ENCODE peak calls at places on chromosomes 6 and 20, in nine cellular contexts. M, X, K, G, T, Q, W, Y and L are unnamed samples.

GRCh38 chr20:19631410-19631809 is 126.6 kb upstream of the RIN2 start:
- DNase-seq in M (no peak), X (no peak), K (no peak), G (peak), T (no peak), Q (no peak), W (no peak), Y (no peak), L (no peak)

GRCh38 chr20:50911030-50911429 is 20.2 kb downstream of the ADNP start:
- DNase-seq in M (no peak), X (no peak), K (no peak), G (no peak), T (no peak), Q (no peak), W (no peak), Y (no peak), L (no peak)

GRCh38 chr6:4358414-4359107 is 223.2 kb upstream of the ECI2 start:
- DNase-seq in M (no peak), X (peak), K (no peak), G (peak), T (peak), Q (peak), W (no peak), Y (peak), L (no peak)

GRCh38 chr6:24330137-24330732 is 27.6 kb downstream of the DCDC2 start:
- DNase-seq in M (no peak), X (no peak), K (no peak), G (no peak), T (no peak), Q (no peak), W (no peak), Y (no peak), L (no peak)

GRCh38 chr6:134198093-134198492 is 119.8 kb downstream of the SGK1 start:
- DNase-seq in M (no peak), X (no peak), K (no peak), G (no peak), T (peak), Q (no peak), W (no peak), Y (no peak), L (no peak)

GRCh38 chr6:53250761-53251672 is 97.7 kb downstream of the ELOVL5 start:
- DNase-seq in M (no peak), X (no peak), K (no peak), G (no peak), T (no peak), Q (no peak), W (no peak), Y (no peak), L (no peak)

GRCh38 chr6:138815797-138816528 is 20.1 kb downstream of the ECT2L start:
- DNase-seq in M (no peak), X (no peak), K (no peak), G (peak), T (peak), Q (peak), W (peak), Y (peak), L (no peak)

GRCh38 chr6:87916446-87916845 is 131.2 kb upstream of the SPACA1 start:
- DNase-seq in M (no peak), X (no peak), K (no peak), G (no peak), T (no peak), Q (no peak), W (no peak), Y (no peak), L (no peak)

GRCh38 chr6:166056637-166057036 is 111.0 kb downstream of the TBXT start:
- DNase-seq in M (no peak), X (no peak), K (no peak), G (no peak), T (no peak), Q (no peak), W (no peak), Y (no peak), L (no peak)

GRCh38 chr6:146598785-146599405 is at the start of gene ADGB:
- DNase-seq in M (peak), X (no peak), K (no peak), G (peak), T (no peak), Q (peak), W (no peak), Y (peak), L (no peak)

GRCh38 chr6:170162011-170162770 is 128.7 kb downstream of the DLL1 start:
- DNase-seq in M (no peak), X (no peak), K (no peak), G (no peak), T (no peak), Q (no peak), W (no peak), Y (no peak), L (no peak)

GRCh38 chr6:108589244-108589730 is 28.6 kb downstream of the FOXO3 start:
- DNase-seq in M (peak), X (no peak), K (no peak), G (peak), T (peak), Q (no peak), W (no peak), Y (peak), L (no peak)

GRCh38 chr6:111841822-111842221 is 31.4 kb downstream of the FYN start:
- DNase-seq in M (no peak), X (no peak), K (no peak), G (peak), T (no peak), Q (no peak), W (no peak), Y (peak), L (no peak)

GRCh38 chr6:158376650-158377081 is 64.4 kb downstream of the TULP4 start:
- DNase-seq in M (no peak), X (no peak), K (no peak), G (no peak), T (no peak), Q (no peak), W (no peak), Y (no peak), L (no peak)

GRCh38 chr6:157528931-157529653 is 148.1 kb downstream of the ZDHHC14 start:
- DNase-seq in M (no peak), X (no peak), K (no peak), G (no peak), T (no peak), Q (no peak), W (no peak), Y (no peak), L (no peak)

GRCh38 chr20:35699127-35699913 is at the start of the genes NFS1 and ROMO1:
- DNase-seq in M (peak), X (peak), K (peak), G (peak), T (peak), Q (peak), W (peak), Y (peak), L (peak)

GRCh38 chr6:140319209-140319608 is 944.8 kb upstream of the CITED2 start:
- DNase-seq in M (no peak), X (no peak), K (no peak), G (no peak), T (peak), Q (no peak), W (peak), Y (no peak), L (no peak)

GRCh38 chr6:12851123-12851695 is 134.6 kb downstream of the PHACTR1 start:
- DNase-seq in M (no peak), X (no peak), K (no peak), G (no peak), T (no peak), Q (no peak), W (no peak), Y (peak), L (no peak)

GRCh38 chr6:164991573-164991972 is 317.8 kb downstream of the C6orf118 start:
- DNase-seq in M (no peak), X (no peak), K (no peak), G (no peak), T (no peak), Q (no peak), W (no peak), Y (no peak), L (no peak)

GRCh38 chr6:3353504-3353903 is 94.8 kb downstream of the PSMG4 start:
- DNase-seq in M (no peak), X (no peak), K (no peak), G (no peak), T (no peak), Q (no peak), W (no peak), Y (no peak), L (no peak)

GRCh38 chr6:136415351-136416005 is 125.8 kb upstream of the BCLAF1 start:
- DNase-seq in M (no peak), X (no peak), K (no peak), G (no peak), T (no peak), Q (no peak), W (no peak), Y (no peak), L (no peak)

GRCh38 chr20:11394145-11394833 is 523.4 kb upstream of the BTBD3 start:
- DNase-seq in M (no peak), X (no peak), K (no peak), G (no peak), T (peak), Q (no peak), W (no peak), Y (peak), L (no peak)

GRCh38 chr6:135883045-135883444 is 31.5 kb downstream of the PDE7B start:
- DNase-seq in M (no peak), X (no peak), K (no peak), G (no peak), T (peak), Q (no peak), W (no peak), Y (peak), L (no peak)

GRCh38 chr6:36443951-36444428 is 1.2 kb downstream of the KCTD20 start:
- DNase-seq in M (no peak), X (no peak), K (no peak), G (peak), T (no peak), Q (peak), W (peak), Y (peak), L (no peak)

GRCh38 chr20:50848341-50848808 is 53.5 kb downstream of the BCAS4 start:
- DNase-seq in M (no peak), X (no peak), K (no peak), G (no peak), T (no peak), Q (no peak), W (no peak), Y (no peak), L (no peak)

GRCh38 chr20:61343934-61344333 is 91.9 kb downstream of the CDH4 start:
- DNase-seq in M (no peak), X (no peak), K (no peak), G (no peak), T (no peak), Q (no peak), W (no peak), Y (no peak), L (no peak)

GRCh38 chr6:68638225-68638900 is 3.3 kb downstream of the ADGRB3 start:
- DNase-seq in M (no peak), X (no peak), K (no peak), G (no peak), T (no peak), Q (no peak), W (peak), Y (no peak), L (no peak)

GRCh38 chr6:40328376-40328987 is 258.7 kb downstream of the LRFN2 start:
- DNase-seq in M (peak), X (no peak), K (no peak), G (peak), T (peak), Q (peak), W (no peak), Y (peak), L (peak)

GRCh38 chr20:22004946-22005345 is 299.5 kb downstream of the PAX1 start:
- DNase-seq in M (no peak), X (no peak), K (no peak), G (no peak), T (no peak), Q (no peak), W (no peak), Y (peak), L (no peak)